ENCODE peak calls at places on chromosomes 3 and 15, in five cellular contexts. L, H, Y, R and D are unnamed samples.

GRCh38 chr3:33277193-33277882 is at the start of gene FBXL2:
- DNase-seq in L (peak; percentile 39), H (no peak), Y (peak; percentile 84), R (peak; percentile 33), D (no peak)

GRCh38 chr3:134601539-134602439 is 49.0 kb downstream of the KY start:
- DNase-seq in L (peak; percentile 59), H (peak; percentile 20), Y (no peak), R (peak; percentile 32), D (no peak)

GRCh38 chr3:123444023-123444422 is 4.9 kb downstream of the ADCY5 start:
- DNase-seq in L (no peak), H (no peak), Y (no peak), R (no peak), D (no peak)

GRCh38 chr15:89874926-89875564 is 18.7 kb downstream of the AP3S2 start:
- DNase-seq in L (peak; percentile 70), H (peak; percentile 51), Y (no peak), R (no peak), D (peak; percentile 39)

GRCh38 chr15:20355256-20355868 is 186.2 kb downstream of the GOLGA6L6 start:
- DNase-seq in L (no peak), H (no peak), Y (no peak), R (no peak), D (no peak)

GRCh38 chr15:60590935-60591490 is 112.1 kb upstream of the ICE2 start:
- DNase-seq in L (peak; percentile 50), H (no peak), Y (no peak), R (no peak), D (no peak)

GRCh38 chr3:30319713-30320112 is 286.7 kb upstream of the TGFBR2 start:
- DNase-seq in L (no peak), H (no peak), Y (peak; percentile 20), R (no peak), D (no peak)

GRCh38 chr3:47009225-47010049 is 30.0 kb downstream of the NBEAL2 start:
- DNase-seq in L (peak; percentile 93), H (no peak), Y (no peak), R (no peak), D (no peak)

GRCh38 chr15:93311620-93312019 is 222.6 kb upstream of the RGMA start:
- DNase-seq in L (no peak), H (no peak), Y (no peak), R (no peak), D (no peak)

GRCh38 chr3:46076606-46077005 is 49.3 kb upstream of the XCR1 start:
- DNase-seq in L (no peak), H (no peak), Y (no peak), R (no peak), D (no peak)

GRCh38 chr3:159028706-159029105 is 226.9 kb downstream of the MFSD1 start:
- DNase-seq in L (no peak), H (no peak), Y (no peak), R (no peak), D (no peak)

GRCh38 chr3:16137977-16138376 is 36.5 kb upstream of the GALNT15 start:
- DNase-seq in L (no peak), H (no peak), Y (no peak), R (no peak), D (no peak)

GRCh38 chr3:1962531-1963090 is 136.1 kb upstream of the CNTN4 start:
- DNase-seq in L (no peak), H (no peak), Y (no peak), R (no peak), D (no peak)

GRCh38 chr3:14132689-14133088 is 7.8 kb downstream of the TMEM43 start:
- DNase-seq in L (no peak), H (no peak), Y (no peak), R (no peak), D (no peak)

GRCh38 chr3:142850395-142851023 is 38.4 kb downstream of the PCOLCE2 start:
- DNase-seq in L (no peak), H (peak; percentile 12), Y (no peak), R (no peak), D (peak; percentile 93)

GRCh38 chr15:50128266-50128665 is 9.2 kb upstream of the ATP8B4 start:
- DNase-seq in L (no peak), H (peak; percentile 51), Y (no peak), R (no peak), D (no peak)

GRCh38 chr3:134150476-134150875 is 100.2 kb downstream of the RYK start:
- DNase-seq in L (no peak), H (no peak), Y (no peak), R (no peak), D (no peak)

GRCh38 chr3:136239094-136239493 is 11.0 kb upstream of the PCCB start:
- DNase-seq in L (no peak), H (no peak), Y (no peak), R (no peak), D (no peak)

GRCh38 chr3:123285931-123286307 is 84.2 kb downstream of the SEC22A start:
- DNase-seq in L (no peak), H (no peak), Y (no peak), R (no peak), D (no peak)

GRCh38 chr15:32998979-32999677 is 195.4 kb downstream of the FMN1 start:
- DNase-seq in L (no peak), H (no peak), Y (no peak), R (no peak), D (no peak)

GRCh38 chr15:43519207-43519606 is 1.8 kb downstream of the MAP1A start:
- DNase-seq in L (no peak), H (no peak), Y (no peak), R (no peak), D (no peak)

GRCh38 chr15:27639595-27639994 is 459.5 kb downstream of the OCA2 start:
- DNase-seq in L (no peak), H (no peak), Y (no peak), R (no peak), D (no peak)

GRCh38 chr3:134094491-134094890 is 64.8 kb upstream of the SLCO2A1 start:
- DNase-seq in L (no peak), H (no peak), Y (no peak), R (no peak), D (no peak)

GRCh38 chr3:45055411-45056143 is 29.5 kb downstream of the CLEC3B start:
- DNase-seq in L (no peak), H (no peak), Y (no peak), R (no peak), D (no peak)